ENCODE peak calls at places on chromosomes 1 and 21, in five cellular contexts. U, L, T, Y and Z are unnamed samples.

GRCh38 chr1:204177133-204177532 is 11.0 kb upstream of the REN start:
- DNase-seq in U (no peak), L (no peak), T (no peak), Y (no peak), Z (no peak)

GRCh38 chr1:228464487-228464983 is 22.6 kb upstream of the RNF187 start:
- DNase-seq in U (peak), L (no peak), T (no peak), Y (peak), Z (peak)

GRCh38 chr1:209876091-209876800 is 48.5 kb downstream of the UTP25 start:
- DNase-seq in U (no peak), L (no peak), T (no peak), Y (peak), Z (no peak)

GRCh38 chr1:186218661-186219352 is 156.2 kb downstream of the TPR start:
- DNase-seq in U (no peak), L (no peak), T (no peak), Y (no peak), Z (no peak)

GRCh38 chr1:16199700-16200099 is 12.8 kb downstream of the ARHGEF19 start:
- DNase-seq in U (no peak), L (no peak), T (no peak), Y (no peak), Z (no peak)

GRCh38 chr1:33641099-33641830 is 168.8 kb downstream of the ZSCAN20 start:
- DNase-seq in U (peak), L (peak), T (peak), Y (peak), Z (no peak)

GRCh38 chr21:37555672-37556261 is 189.2 kb downstream of the DYRK1A start:
- DNase-seq in U (no peak), L (no peak), T (peak), Y (no peak), Z (no peak)

GRCh38 chr1:245039196-245039595 is 115.6 kb upstream of the KIF26B start:
- DNase-seq in U (no peak), L (no peak), T (no peak), Y (no peak), Z (no peak)

GRCh38 chr1:112509005-112509659 is 367 bp downstream of the WNT2B start:
- DNase-seq in U (peak), L (peak), T (peak), Y (peak), Z (no peak)

GRCh38 chr1:5513891-5514515 is 478.2 kb downstream of the NPHP4 start:
- DNase-seq in U (no peak), L (no peak), T (no peak), Y (no peak), Z (no peak)

GRCh38 chr21:38380391-38381137 is 117.7 kb downstream of the ERG start:
- DNase-seq in U (no peak), L (peak), T (no peak), Y (peak), Z (no peak)

GRCh38 chr1:44024903-44025525 is 6.2 kb downstream of the SLC6A9 start:
- DNase-seq in U (no peak), L (no peak), T (no peak), Y (peak), Z (no peak)

GRCh38 chr1:81220614-81221071 is 580.1 kb upstream of the ADGRL2 start:
- DNase-seq in U (no peak), L (no peak), T (peak), Y (no peak), Z (no peak)

GRCh38 chr1:239368436-239369109 is 17.8 kb upstream of the CHRM3 start:
- DNase-seq in U (no peak), L (no peak), T (no peak), Y (no peak), Z (no peak)